ENCODE peak calls at places on chromosomes 1 and 21, in six cellular contexts. One of them, this sample, is unnamed.

GRCh38 chr21:28906236-28906635 is 86.4 kb downstream of the LTN1 start:
- DNase-seq in GM13976: no peak
- DNase-seq in cardiac fibroblast: no peak
- DNase-seq in stomach: no peak
- DNase-seq in hepatocyte: no peak
- DNase-seq in cardiac muscle cell: no peak
- DNase-seq in this sample: no peak

GRCh38 chr1:96764469-96764868 is 42.9 kb downstream of the PTBP2 start:
- DNase-seq in hepatocyte: no peak
- DNase-seq in GM13976: no peak
- DNase-seq in stomach: no peak
- DNase-seq in cardiac fibroblast: peak; percentile 20
- DNase-seq in cardiac muscle cell: no peak
- DNase-seq in this sample: no peak

GRCh38 chr1:153565529-153566374 is at the start of gene S100A2:
- DNase-seq in cardiac fibroblast: peak; percentile 97
- DNase-seq in GM13976: peak; percentile 77
- DNase-seq in hepatocyte: peak; percentile 79
- DNase-seq in stomach: peak; percentile 46
- DNase-seq in cardiac muscle cell: no peak
- DNase-seq in this sample: peak; percentile 65

GRCh38 chr1:84849312-84849711 is 43.7 kb downstream of the LPAR3 start:
- DNase-seq in GM13976: no peak
- DNase-seq in cardiac fibroblast: no peak
- DNase-seq in hepatocyte: peak; percentile 39
- DNase-seq in stomach: no peak
- DNase-seq in cardiac muscle cell: no peak
- DNase-seq in this sample: no peak

GRCh38 chr21:28714795-28715464 is 277.7 kb downstream of the LTN1 start:
- DNase-seq in cardiac muscle cell: no peak
- DNase-seq in hepatocyte: no peak
- DNase-seq in GM13976: no peak
- DNase-seq in cardiac fibroblast: peak; percentile 65
- DNase-seq in stomach: no peak
- DNase-seq in this sample: no peak

GRCh38 chr1:117171900-117172501 is 38.7 kb downstream of the VTCN1 start:
- DNase-seq in stomach: peak; percentile 83
- DNase-seq in GM13976: no peak
- DNase-seq in cardiac fibroblast: peak; percentile 89
- DNase-seq in hepatocyte: no peak
- DNase-seq in cardiac muscle cell: no peak
- DNase-seq in this sample: no peak

GRCh38 chr1:99957818-99958217 is 12.0 kb upstream of the SLC35A3 start:
- DNase-seq in stomach: no peak
- DNase-seq in GM13976: no peak
- DNase-seq in cardiac fibroblast: no peak
- DNase-seq in hepatocyte: no peak
- DNase-seq in cardiac muscle cell: no peak
- DNase-seq in this sample: no peak

GRCh38 chr1:179287946-179288345 is 5.7 kb upstream of the SOAT1 start:
- DNase-seq in cardiac fibroblast: no peak
- DNase-seq in hepatocyte: peak; percentile 50
- DNase-seq in GM13976: no peak
- DNase-seq in stomach: no peak
- DNase-seq in cardiac muscle cell: no peak
- DNase-seq in this sample: no peak

GRCh38 chr1:106584663-106585062 is 471.8 kb upstream of the PRMT6 start:
- DNase-seq in cardiac fibroblast: no peak
- DNase-seq in hepatocyte: no peak
- DNase-seq in cardiac muscle cell: no peak
- DNase-seq in GM13976: no peak
- DNase-seq in stomach: no peak
- DNase-seq in this sample: no peak

GRCh38 chr1:40848530-40849189 is 13.5 kb downstream of the CITED4 start:
- DNase-seq in GM13976: peak; percentile 51
- DNase-seq in stomach: peak; percentile 81
- DNase-seq in cardiac fibroblast: peak; percentile 82
- DNase-seq in hepatocyte: peak; percentile 86
- DNase-seq in cardiac muscle cell: peak; percentile 80
- DNase-seq in this sample: peak; percentile 42

GRCh38 chr1:25204797-25205441 is 27.4 kb downstream of the SYF2 start:
- DNase-seq in stomach: no peak
- DNase-seq in GM13976: peak; percentile 70
- DNase-seq in cardiac fibroblast: peak; percentile 75
- DNase-seq in hepatocyte: peak; percentile 72
- DNase-seq in cardiac muscle cell: peak; percentile 64
- DNase-seq in this sample: peak; percentile 66

GRCh38 chr1:29653034-29653810 is 416.9 kb downstream of the PTPRU start:
- DNase-seq in cardiac fibroblast: no peak
- DNase-seq in hepatocyte: no peak
- DNase-seq in cardiac muscle cell: peak; percentile 43
- DNase-seq in GM13976: no peak
- DNase-seq in stomach: peak; percentile 10
- DNase-seq in this sample: no peak

GRCh38 chr1:228513244-228513900 is 26.2 kb downstream of the RNF187 start:
- DNase-seq in hepatocyte: no peak
- DNase-seq in cardiac fibroblast: no peak
- DNase-seq in cardiac muscle cell: no peak
- DNase-seq in stomach: no peak
- DNase-seq in GM13976: no peak
- DNase-seq in this sample: no peak

GRCh38 chr21:33978585-33978984 is 63.0 kb upstream of the ATP5PO start:
- DNase-seq in stomach: no peak
- DNase-seq in GM13976: no peak
- DNase-seq in cardiac muscle cell: no peak
- DNase-seq in cardiac fibroblast: no peak
- DNase-seq in hepatocyte: no peak
- DNase-seq in this sample: no peak

GRCh38 chr1:56145524-56145923 is 433.8 kb downstream of the PLPP3 start:
- DNase-seq in cardiac fibroblast: no peak
- DNase-seq in GM13976: no peak
- DNase-seq in cardiac muscle cell: no peak
- DNase-seq in stomach: no peak
- DNase-seq in hepatocyte: no peak
- DNase-seq in this sample: no peak

GRCh38 chr1:202274611-202275010 is 67.1 kb downstream of the UBE2T start:
- DNase-seq in GM13976: peak; percentile 67
- DNase-seq in stomach: peak; percentile 31
- DNase-seq in hepatocyte: peak; percentile 46
- DNase-seq in cardiac fibroblast: peak; percentile 65
- DNase-seq in cardiac muscle cell: no peak
- DNase-seq in this sample: peak; percentile 58
- TF ChIP-seq CTCF in GM13976: peak; percentile 39
- TF ChIP-seq CTCF in stomach: no peak
- TF ChIP-seq CTCF in hepatocyte: peak; percentile 34
- TF ChIP-seq CTCF in cardiac fibroblast: peak; percentile 63
- TF ChIP-seq CTCF in cardiac muscle cell: peak; percentile 63
- TF ChIP-seq CTCF in this sample: peak; percentile 58

GRCh38 chr1:156012051-156012817 is 8.5 kb downstream of the SSR2 start:
- DNase-seq in cardiac fibroblast: no peak
- DNase-seq in hepatocyte: no peak
- DNase-seq in stomach: no peak
- DNase-seq in GM13976: peak; percentile 75
- DNase-seq in cardiac muscle cell: no peak
- DNase-seq in this sample: peak; percentile 77

GRCh38 chr1:156009404-156009803 is 11.3 kb downstream of the SSR2 start:
- DNase-seq in GM13976: no peak
- DNase-seq in stomach: no peak
- DNase-seq in hepatocyte: no peak
- DNase-seq in cardiac fibroblast: no peak
- DNase-seq in cardiac muscle cell: no peak
- DNase-seq in this sample: no peak

GRCh38 chr1:156019946-156020292 is 832 bp downstream of the SSR2 start:
- DNase-seq in hepatocyte: no peak
- DNase-seq in GM13976: no peak
- DNase-seq in cardiac muscle cell: no peak
- DNase-seq in stomach: no peak
- DNase-seq in cardiac fibroblast: no peak
- DNase-seq in this sample: no peak

GRCh38 chr1:156020293-156021086 is at the start of gene SSR2:
- DNase-seq in cardiac muscle cell: peak; percentile 95
- DNase-seq in cardiac fibroblast: peak; percentile 94
- DNase-seq in stomach: peak; percentile 90
- DNase-seq in GM13976: peak; percentile 96
- DNase-seq in hepatocyte: peak; percentile 93
- DNase-seq in this sample: peak; percentile 95

GRCh38 chr1:156014829-156015228 is 5.9 kb downstream of the SSR2 start:
- DNase-seq in stomach: no peak
- DNase-seq in cardiac fibroblast: no peak
- DNase-seq in hepatocyte: no peak
- DNase-seq in cardiac muscle cell: no peak
- DNase-seq in GM13976: no peak
- DNase-seq in this sample: no peak
- TF ChIP-seq CTCF in stomach: no peak
- TF ChIP-seq CTCF in cardiac fibroblast: no peak
- TF ChIP-seq CTCF in hepatocyte: no peak
- TF ChIP-seq CTCF in cardiac muscle cell: no peak
- TF ChIP-seq CTCF in GM13976: no peak
- TF ChIP-seq CTCF in this sample: no peak

GRCh38 chr1:172286629-172287076 is 133.8 kb upstream of the C1orf105 start:
- DNase-seq in cardiac muscle cell: no peak
- DNase-seq in stomach: no peak
- DNase-seq in GM13976: no peak
- DNase-seq in hepatocyte: no peak
- DNase-seq in cardiac fibroblast: peak; percentile 93
- DNase-seq in this sample: no peak
- TF ChIP-seq CTCF in cardiac muscle cell: peak; percentile 10
- TF ChIP-seq CTCF in stomach: no peak
- TF ChIP-seq CTCF in GM13976: no peak
- TF ChIP-seq CTCF in hepatocyte: no peak
- TF ChIP-seq CTCF in cardiac fibroblast: no peak
- TF ChIP-seq CTCF in this sample: no peak

GRCh38 chr1:221431068-221431651 is 310.7 kb downstream of the DUSP10 start:
- DNase-seq in GM13976: no peak
- DNase-seq in cardiac fibroblast: peak; percentile 56
- DNase-seq in cardiac muscle cell: peak; percentile 56
- DNase-seq in hepatocyte: no peak
- DNase-seq in stomach: no peak
- DNase-seq in this sample: no peak
- TF ChIP-seq CTCF in GM13976: no peak
- TF ChIP-seq CTCF in cardiac fibroblast: peak; percentile 36
- TF ChIP-seq CTCF in cardiac muscle cell: no peak
- TF ChIP-seq CTCF in hepatocyte: no peak
- TF ChIP-seq CTCF in stomach: no peak
- TF ChIP-seq CTCF in this sample: no peak

DNA sequence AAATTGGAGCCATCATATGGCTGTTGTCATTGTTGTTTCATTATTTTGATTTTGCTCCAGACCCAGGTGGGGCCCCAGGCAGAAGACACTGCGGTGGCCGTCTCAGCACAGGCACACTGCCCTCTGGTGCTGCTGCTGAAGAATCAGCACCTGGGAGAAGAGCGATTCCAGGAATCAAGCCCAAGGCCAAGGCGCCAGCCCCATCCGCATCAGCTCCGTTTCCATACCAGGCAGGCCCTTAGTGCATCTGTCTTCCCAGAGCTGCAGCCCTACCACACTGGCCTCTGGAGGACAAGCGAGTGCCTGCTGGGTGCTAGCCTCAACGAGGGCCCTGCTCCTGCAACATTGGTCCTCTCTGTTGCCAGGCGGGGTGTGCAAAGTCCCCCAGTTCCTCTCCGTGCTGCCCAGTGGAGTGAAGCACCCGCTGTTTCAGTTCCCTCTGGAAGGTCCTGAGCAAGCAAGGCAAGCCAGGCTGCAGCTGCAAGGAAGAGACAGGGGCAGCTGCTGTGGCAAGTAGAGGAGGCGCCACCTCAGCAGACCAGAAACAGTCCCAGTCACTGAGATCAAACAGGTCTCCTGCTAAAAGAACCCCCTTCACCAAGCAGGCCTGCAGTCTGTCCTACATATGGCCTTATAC is 5.2 kb downstream of the GRIK3 start:
- DNase-seq in hepatocyte: no peak
- DNase-seq in cardiac muscle cell: no peak
- DNase-seq in GM13976: no peak
- DNase-seq in stomach: no peak
- DNase-seq in cardiac fibroblast: no peak
- DNase-seq in this sample: no peak
- TF ChIP-seq CTCF in hepatocyte: no peak
- TF ChIP-seq CTCF in cardiac muscle cell: no peak
- TF ChIP-seq CTCF in GM13976: no peak
- TF ChIP-seq CTCF in stomach: no peak
- TF ChIP-seq CTCF in cardiac fibroblast: no peak
- TF ChIP-seq CTCF in this sample: peak; percentile 5

DNA sequence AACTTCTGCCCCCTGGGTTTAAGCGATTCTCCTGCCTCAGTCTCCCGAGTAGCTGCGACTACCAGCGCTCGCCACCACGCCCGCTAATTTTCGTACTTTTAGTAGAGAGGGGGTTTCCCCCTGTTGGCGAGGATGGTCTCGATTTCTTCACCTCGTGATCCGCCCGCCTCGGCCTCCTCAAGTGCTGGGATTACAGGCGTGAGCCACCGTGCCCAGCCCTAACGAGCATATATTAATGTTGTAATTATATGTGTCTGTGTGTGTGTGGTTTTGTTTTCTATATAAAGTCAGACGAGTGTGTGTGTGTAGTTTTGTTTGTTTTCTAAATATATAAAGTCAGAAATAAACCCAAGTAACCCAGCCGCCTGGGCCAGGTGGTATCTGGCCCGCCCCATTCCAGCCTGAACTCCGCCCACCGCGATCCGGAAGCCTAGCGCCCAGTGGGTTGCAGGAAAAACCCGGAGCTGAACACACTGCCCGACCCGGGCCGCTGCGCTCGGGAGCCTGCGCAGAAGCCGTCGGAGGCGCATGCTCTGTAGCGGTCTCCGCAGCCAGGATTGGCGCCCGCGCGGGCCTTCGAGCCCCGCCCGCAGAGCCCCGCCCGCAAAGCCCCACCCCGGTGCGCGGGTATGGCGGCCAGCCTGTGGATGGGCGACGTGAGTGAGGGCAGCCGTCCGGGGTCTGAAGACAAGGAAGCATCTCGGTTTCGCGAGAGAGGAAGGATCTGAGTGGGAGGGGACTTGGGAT is at the start of gene TRNAU1AP:
- DNase-seq in cardiac fibroblast: peak; percentile 96
- DNase-seq in hepatocyte: peak; percentile 98
- DNase-seq in GM13976: peak; percentile 98
- DNase-seq in stomach: peak; percentile 98
- DNase-seq in cardiac muscle cell: peak; percentile 97
- DNase-seq in this sample: peak; percentile 98
- TF ChIP-seq CTCF in cardiac fibroblast: no peak
- TF ChIP-seq CTCF in hepatocyte: peak; percentile 0
- TF ChIP-seq CTCF in GM13976: no peak
- TF ChIP-seq CTCF in stomach: no peak
- TF ChIP-seq CTCF in cardiac muscle cell: no peak
- TF ChIP-seq CTCF in this sample: no peak

DNA sequence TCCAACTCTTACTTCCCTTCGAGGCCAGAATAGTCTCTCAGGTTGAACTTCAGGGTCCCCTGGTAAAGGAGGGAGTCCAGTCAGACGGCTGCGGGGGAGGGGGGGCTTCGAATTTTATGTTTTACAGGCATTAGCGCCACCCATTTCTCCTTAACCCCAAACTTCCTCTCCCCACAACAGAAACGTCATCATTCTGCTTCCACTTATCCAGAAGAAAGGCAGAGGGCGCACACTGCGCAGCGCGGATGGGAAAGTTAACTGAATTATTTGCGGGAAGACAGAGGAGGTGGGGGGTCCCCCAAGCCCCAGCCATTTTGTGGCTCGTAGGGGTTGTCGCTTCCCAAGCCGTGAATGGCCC is 529 bp upstream of the PRMT2 start:
- DNase-seq in cardiac muscle cell: peak; percentile 76
- DNase-seq in cardiac fibroblast: peak; percentile 89
- DNase-seq in GM13976: no peak
- DNase-seq in hepatocyte: peak; percentile 89
- DNase-seq in stomach: peak; percentile 40
- DNase-seq in this sample: peak; percentile 48
- TF ChIP-seq CTCF in cardiac muscle cell: peak; percentile 36
- TF ChIP-seq CTCF in cardiac fibroblast: no peak
- TF ChIP-seq CTCF in GM13976: peak; percentile 4
- TF ChIP-seq CTCF in hepatocyte: peak; percentile 43
- TF ChIP-seq CTCF in stomach: no peak
- TF ChIP-seq CTCF in this sample: peak; percentile 22

GRCh38 chr1:42146916-42147320 is 6.3 kb upstream of the GUCA2B start:
- DNase-seq in cardiac muscle cell: peak; percentile 79
- DNase-seq in stomach: peak; percentile 93
- DNase-seq in GM13976: peak; percentile 85
- DNase-seq in hepatocyte: peak; percentile 87
- DNase-seq in cardiac fibroblast: peak; percentile 67
- DNase-seq in this sample: peak; percentile 85
- TF ChIP-seq CTCF in cardiac muscle cell: peak; percentile 90
- TF ChIP-seq CTCF in stomach: peak; percentile 16
- TF ChIP-seq CTCF in GM13976: peak; percentile 88
- TF ChIP-seq CTCF in hepatocyte: peak; percentile 87
- TF ChIP-seq CTCF in cardiac fibroblast: peak; percentile 91
- TF ChIP-seq CTCF in this sample: peak; percentile 91